ENCODE peak calls at places on chromosomes 13 and 19, in four cellular contexts. S is GM23338, K is SK-N-SH, L is HCT116. F is an unnamed sample. For H3K27me3, the result is how much of the 10 kb centered on the place peaks cover.

GRCh38 chr13:107977175-107977574 is 238.2 kb downstream of the LIG4 start:
- DNase-seq in S (no peak), K (no peak), L (no peak), F (no peak)

GRCh38 chr13:40920826-40921225 is 98.3 kb downstream of the ELF1 start:
- DNase-seq in S (no peak), K (no peak), L (no peak), F (no peak)

GRCh38 chr13:46665243-46665629 is 112.3 kb downstream of the LRCH1 start:
- DNase-seq in S (no peak), K (no peak), L (no peak), F (no peak)

GRCh38 chr19:23294141-23294540 is 43.9 kb upstream of the ZNF724 start:
- DNase-seq in L (no peak), K (no peak), S (no peak), F (no peak)

GRCh38 chr19:45496349-45496953 is 396 bp downstream of the RTN2 start:
- DNase-seq in K (peak), L (no peak), S (peak), F (no peak)

GRCh38 chr19:2250765-2251576 is 1.8 kb downstream of the AMH start:
- DNase-seq in S (peak), L (no peak), K (peak), F (no peak)

GRCh38 chr13:48144413-48145035 is 49.6 kb upstream of the MED4 start:
- DNase-seq in K (no peak), L (no peak), S (no peak), F (peak)

GRCh38 chr19:23118400-23118799 is 1.6 kb downstream of the ZNF730 start:
- DNase-seq in K (no peak), S (peak), L (no peak), F (no peak)

GRCh38 chr13:58907347-58907746 is 1256.4 kb downstream of the DIAPH3 start:
- DNase-seq in K (no peak), L (no peak), S (no peak), F (no peak)

GRCh38 chr13:113544071-113544891 is 40.3 kb upstream of the TFDP1 start:
- DNase-seq in L (no peak), S (no peak), K (peak), F (no peak)

GRCh38 chr19:40623403-40624239 is 22.5 kb downstream of the LTBP4 start:
- DNase-seq in L (peak), S (peak), K (peak), F (no peak)

GRCh38 chr19:45401815-45402468 is 2.9 kb downstream of the PPP1R13L start:
- DNase-seq in L (no peak), S (no peak), K (no peak), F (no peak)

GRCh38 chr13:113932060-113932459 is 41.8 kb downstream of the C13orf46 start:
- DNase-seq in L (no peak), S (no peak), K (no peak), F (no peak)

GRCh38 chr13:34522818-34523217 is 419.3 kb upstream of the NBEA start:
- DNase-seq in L (no peak), K (no peak), S (no peak), F (no peak)

DNA sequence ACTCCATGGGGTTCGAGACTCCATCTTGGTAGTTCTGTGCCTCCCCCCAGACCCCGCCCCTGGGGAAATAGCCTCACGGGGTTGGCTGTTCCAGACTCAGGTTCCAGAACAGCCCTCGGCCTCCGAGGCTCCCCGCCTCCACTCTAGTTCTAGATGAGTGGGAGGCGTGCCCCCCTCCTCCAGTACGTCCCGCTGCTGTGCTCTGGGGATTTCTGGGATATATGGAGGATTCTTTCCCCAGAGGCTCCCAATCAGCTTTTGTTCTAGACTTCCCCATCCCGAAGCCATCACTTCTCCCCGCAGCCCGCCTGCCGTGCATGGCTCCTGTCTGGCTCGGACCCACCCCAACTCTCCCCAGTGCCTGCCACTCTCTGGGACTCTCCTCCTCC is 1.9 kb upstream of the CACNG7 start:
- DNase-seq in L (no peak), S (peak), K (peak), F (no peak)
- H3K27me3 ChIP-seq in L (under half), S (under half), K (under half), F (under half)

GRCh38 chr19:47483800-47484690 is at the start of gene KPTN:
- DNase-seq in S (peak), L (peak), K (peak), F (peak)
- TF ChIP-seq REST in S (no peak), L (no peak), K (peak), F (peak)

GRCh38 chr19:58455306-58455705 is 3.9 kb downstream of the ZNF324B start:
- DNase-seq in S (no peak), K (no peak), L (no peak), F (no peak)

GRCh38 chr19:58450836-58451357 is 525 bp upstream of the ZNF324B start:
- DNase-seq in S (no peak), K (no peak), L (no peak), F (no peak)

GRCh38 chr19:58456111-58456510 is 4.7 kb downstream of the ZNF324B start:
- DNase-seq in S (no peak), K (no peak), L (no peak), F (no peak)

GRCh38 chr19:58451358-58452101 is at the start of gene ZNF324B:
- DNase-seq in L (peak), K (peak), S (peak), F (peak)

DNA sequence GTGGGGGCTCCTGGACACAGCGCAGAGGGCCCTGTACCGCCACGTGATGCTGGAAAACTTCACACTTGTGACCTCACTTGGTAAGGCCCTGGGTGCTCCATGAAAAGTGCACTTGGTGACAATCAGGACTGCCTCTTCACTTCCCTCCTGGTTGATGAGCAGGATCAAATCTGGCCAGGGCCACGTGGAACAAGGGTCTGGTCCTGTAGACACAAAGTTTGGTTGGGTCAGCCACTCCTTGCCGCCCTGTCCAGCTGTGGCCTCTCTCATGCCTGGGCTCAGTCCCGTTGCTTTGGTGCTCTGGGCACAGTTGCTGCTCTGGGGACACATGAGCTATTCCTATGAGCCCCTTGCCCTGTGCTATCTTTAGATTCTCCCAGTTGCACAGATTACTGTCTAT is 2.3 kb downstream of the ZNF324B start:
- DNase-seq in S (no peak), L (no peak), K (no peak), F (no peak)
- TF ChIP-seq POLR2AphosphoS5 in S (no peak), L (no peak), K (no peak), F (no peak)

DNA sequence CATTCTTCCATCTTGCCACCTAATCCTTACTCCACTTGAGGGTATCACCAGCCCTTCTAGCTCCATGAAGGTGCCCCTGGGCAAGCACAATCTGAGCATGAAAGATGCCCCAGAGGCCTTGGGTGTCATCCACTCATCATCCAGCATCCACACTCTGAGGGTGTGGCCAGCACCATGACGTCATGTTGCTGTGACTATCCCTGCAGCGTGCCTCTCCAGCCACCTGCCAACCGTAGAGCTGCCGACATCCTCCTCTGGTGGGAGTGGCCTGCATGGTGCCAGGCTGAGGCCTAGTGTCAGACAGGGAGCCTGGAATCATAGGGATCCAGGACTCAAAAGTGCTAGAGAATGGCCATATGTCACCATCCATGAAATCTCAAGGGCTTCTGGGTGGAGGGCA is 3.1 kb upstream of the KLK3 start:
- DNase-seq in K (no peak), S (no peak), L (no peak), F (no peak)
- H3K27me3 ChIP-seq in K (under half), S (under half), L (under half), F (under half)

GRCh38 chr19:10352764-10353671 is 13.6 kb upstream of the ICAM3 start:
- DNase-seq in S (peak), L (no peak), K (no peak), F (no peak)
- TF ChIP-seq REST in S (no peak), L (no peak), K (no peak), F (no peak)

F was measured in HL-60.